ENCODE peak calls at places on chromosomes 6 and 20, in five cellular contexts. One of them, this sample, is unnamed.

GRCh38 chr6:44494011-44494501 is 106.5 kb downstream of the CDC5L start:
- DNase-seq in DMS79: no peak
- DNase-seq in NCI-H748 treated with DMSO at 0.1 percent for 48 hours: no peak
- DNase-seq in NCI-H1092 treated with DMSO at 0.1 percent for 48 hours: no peak
- DNase-seq in astrocyte of the cerebellum: no peak
- DNase-seq in this sample: no peak

GRCh38 chr20:17320456-17320855 is 93.6 kb downstream of the PCSK2 start:
- DNase-seq in DMS79: no peak
- DNase-seq in NCI-H748 treated with DMSO at 0.1 percent for 48 hours: no peak
- DNase-seq in NCI-H1092 treated with DMSO at 0.1 percent for 48 hours: no peak
- DNase-seq in astrocyte of the cerebellum: no peak
- DNase-seq in this sample: no peak

GRCh38 chr6:26158581-26159416 is 71.6 kb downstream of the HFE start:
- DNase-seq in DMS79: no peak
- DNase-seq in NCI-H748 treated with DMSO at 0.1 percent for 48 hours: peak; percentile 82
- DNase-seq in NCI-H1092 treated with DMSO at 0.1 percent for 48 hours: peak; percentile 44
- DNase-seq in astrocyte of the cerebellum: no peak
- DNase-seq in this sample: no peak

GRCh38 chr6:15658345-15658744 is 4.5 kb downstream of the DTNBP1 start:
- DNase-seq in DMS79: no peak
- DNase-seq in NCI-H748 treated with DMSO at 0.1 percent for 48 hours: no peak
- DNase-seq in NCI-H1092 treated with DMSO at 0.1 percent for 48 hours: no peak
- DNase-seq in astrocyte of the cerebellum: no peak
- DNase-seq in this sample: no peak

GRCh38 chr20:49674383-49675352 is 39.0 kb downstream of the B4GALT5 start:
- DNase-seq in DMS79: no peak
- DNase-seq in NCI-H748 treated with DMSO at 0.1 percent for 48 hours: no peak
- DNase-seq in NCI-H1092 treated with DMSO at 0.1 percent for 48 hours: no peak
- DNase-seq in astrocyte of the cerebellum: peak; percentile 53
- DNase-seq in this sample: no peak

GRCh38 chr6:135211306-135211702 is 30.2 kb downstream of the MYB start:
- DNase-seq in DMS79: no peak
- DNase-seq in NCI-H748 treated with DMSO at 0.1 percent for 48 hours: no peak
- DNase-seq in NCI-H1092 treated with DMSO at 0.1 percent for 48 hours: no peak
- DNase-seq in astrocyte of the cerebellum: no peak
- DNase-seq in this sample: no peak

GRCh38 chr6:46549155-46549554 is 57.9 kb upstream of the RCAN2 start:
- DNase-seq in DMS79: no peak
- DNase-seq in NCI-H748 treated with DMSO at 0.1 percent for 48 hours: no peak
- DNase-seq in NCI-H1092 treated with DMSO at 0.1 percent for 48 hours: no peak
- DNase-seq in astrocyte of the cerebellum: no peak
- DNase-seq in this sample: no peak

GRCh38 chr6:89297695-89298351 is 17.3 kb downstream of the GABRR2 start:
- DNase-seq in DMS79: no peak
- DNase-seq in NCI-H748 treated with DMSO at 0.1 percent for 48 hours: no peak
- DNase-seq in NCI-H1092 treated with DMSO at 0.1 percent for 48 hours: no peak
- DNase-seq in astrocyte of the cerebellum: peak; percentile 94
- DNase-seq in this sample: no peak

GRCh38 chr6:104987218-104987617 is 30.3 kb downstream of the LIN28B start:
- DNase-seq in DMS79: no peak
- DNase-seq in NCI-H748 treated with DMSO at 0.1 percent for 48 hours: no peak
- DNase-seq in NCI-H1092 treated with DMSO at 0.1 percent for 48 hours: no peak
- DNase-seq in astrocyte of the cerebellum: no peak
- DNase-seq in this sample: no peak

GRCh38 chr6:144566868-144567615 is 281.9 kb downstream of the UTRN start:
- DNase-seq in DMS79: no peak
- DNase-seq in NCI-H748 treated with DMSO at 0.1 percent for 48 hours: no peak
- DNase-seq in NCI-H1092 treated with DMSO at 0.1 percent for 48 hours: no peak
- DNase-seq in astrocyte of the cerebellum: no peak
- DNase-seq in this sample: no peak

GRCh38 chr6:10720229-10720959 is 2.5 kb upstream of the TMEM14C start:
- DNase-seq in DMS79: peak; percentile 3
- DNase-seq in NCI-H748 treated with DMSO at 0.1 percent for 48 hours: peak; percentile 23
- DNase-seq in NCI-H1092 treated with DMSO at 0.1 percent for 48 hours: peak; percentile 15
- DNase-seq in astrocyte of the cerebellum: no peak
- DNase-seq in this sample: peak; percentile 32

GRCh38 chr6:39678914-39679313 is 46.3 kb downstream of the KIF6 start:
- DNase-seq in DMS79: no peak
- DNase-seq in NCI-H748 treated with DMSO at 0.1 percent for 48 hours: no peak
- DNase-seq in NCI-H1092 treated with DMSO at 0.1 percent for 48 hours: no peak
- DNase-seq in astrocyte of the cerebellum: no peak
- DNase-seq in this sample: no peak

GRCh38 chr6:39830444-39830843 is 38.3 kb downstream of the DAAM2 start:
- DNase-seq in DMS79: no peak
- DNase-seq in NCI-H748 treated with DMSO at 0.1 percent for 48 hours: no peak
- DNase-seq in NCI-H1092 treated with DMSO at 0.1 percent for 48 hours: no peak
- DNase-seq in astrocyte of the cerebellum: no peak
- DNase-seq in this sample: no peak

GRCh38 chr6:37373822-37374514 is 20.2 kb downstream of the RNF8 start:
- DNase-seq in DMS79: peak; percentile 10
- DNase-seq in NCI-H748 treated with DMSO at 0.1 percent for 48 hours: no peak
- DNase-seq in NCI-H1092 treated with DMSO at 0.1 percent for 48 hours: no peak
- DNase-seq in astrocyte of the cerebellum: peak; percentile 9
- DNase-seq in this sample: no peak

GRCh38 chr20:19802492-19803158 is 44.6 kb downstream of the RIN2 start:
- DNase-seq in DMS79: no peak
- DNase-seq in NCI-H748 treated with DMSO at 0.1 percent for 48 hours: no peak
- DNase-seq in NCI-H1092 treated with DMSO at 0.1 percent for 48 hours: no peak
- DNase-seq in astrocyte of the cerebellum: no peak
- DNase-seq in this sample: peak; percentile 51

GRCh38 chr20:59736366-59736765 is 132.0 kb downstream of the PHACTR3 start:
- DNase-seq in DMS79: no peak
- DNase-seq in NCI-H748 treated with DMSO at 0.1 percent for 48 hours: no peak
- DNase-seq in NCI-H1092 treated with DMSO at 0.1 percent for 48 hours: no peak
- DNase-seq in astrocyte of the cerebellum: no peak
- DNase-seq in this sample: no peak

GRCh38 chr6:4564746-4565145 is 211.5 kb upstream of the CDYL start:
- DNase-seq in DMS79: no peak
- DNase-seq in NCI-H748 treated with DMSO at 0.1 percent for 48 hours: no peak
- DNase-seq in NCI-H1092 treated with DMSO at 0.1 percent for 48 hours: peak; percentile 23
- DNase-seq in astrocyte of the cerebellum: no peak
- DNase-seq in this sample: no peak

GRCh38 chr6:106162926-106163325 is 76.8 kb downstream of the PRDM1 start:
- DNase-seq in DMS79: no peak
- DNase-seq in NCI-H748 treated with DMSO at 0.1 percent for 48 hours: no peak
- DNase-seq in NCI-H1092 treated with DMSO at 0.1 percent for 48 hours: no peak
- DNase-seq in astrocyte of the cerebellum: no peak
- DNase-seq in this sample: no peak

GRCh38 chr20:18645196-18645745 is 57.4 kb downstream of the DTD1 start:
- DNase-seq in DMS79: no peak
- DNase-seq in NCI-H748 treated with DMSO at 0.1 percent for 48 hours: no peak
- DNase-seq in NCI-H1092 treated with DMSO at 0.1 percent for 48 hours: no peak
- DNase-seq in astrocyte of the cerebellum: no peak
- DNase-seq in this sample: no peak

GRCh38 chr6:139820191-139820590 is 445.7 kb upstream of the CITED2 start:
- DNase-seq in DMS79: no peak
- DNase-seq in NCI-H748 treated with DMSO at 0.1 percent for 48 hours: no peak
- DNase-seq in NCI-H1092 treated with DMSO at 0.1 percent for 48 hours: no peak
- DNase-seq in astrocyte of the cerebellum: peak; percentile 32
- DNase-seq in this sample: no peak

GRCh38 chr6:5095236-5095635 is 10.1 kb downstream of the PPP1R3G start:
- DNase-seq in DMS79: no peak
- DNase-seq in NCI-H748 treated with DMSO at 0.1 percent for 48 hours: no peak
- DNase-seq in NCI-H1092 treated with DMSO at 0.1 percent for 48 hours: no peak
- DNase-seq in astrocyte of the cerebellum: no peak
- DNase-seq in this sample: no peak

GRCh38 chr6:52263709-52264320 is 19.5 kb upstream of the IL17F start:
- DNase-seq in DMS79: no peak
- DNase-seq in NCI-H748 treated with DMSO at 0.1 percent for 48 hours: peak; percentile 47
- DNase-seq in NCI-H1092 treated with DMSO at 0.1 percent for 48 hours: peak; percentile 11
- DNase-seq in astrocyte of the cerebellum: peak; percentile 32
- DNase-seq in this sample: peak; percentile 33

This sample was measured in COR-L47.